ENCODE peak calls at places on chromosomes 2 and 18, in four cellular contexts. One of them, this sample, is unnamed.

GRCh38 chr2:120765911-120766757 is 30.5 kb downstream of the GLI2 start:
- DNase-seq in HCT116: no peak
- DNase-seq in stomach: peak
- DNase-seq in ascending aorta: no peak
- DNase-seq in this sample: no peak

GRCh38 chr2:175904035-175904434 is 98.0 kb downstream of the LNPK start:
- DNase-seq in HCT116: no peak
- DNase-seq in stomach: no peak
- DNase-seq in ascending aorta: no peak
- DNase-seq in this sample: no peak

GRCh38 chr18:2180586-2180985 is 390.7 kb downstream of the METTL4 start:
- DNase-seq in HCT116: no peak
- DNase-seq in stomach: no peak
- DNase-seq in ascending aorta: no peak
- DNase-seq in this sample: no peak

GRCh38 chr2:232611559-232612218 is 21.7 kb upstream of the EFHD1 start:
- DNase-seq in HCT116: no peak
- DNase-seq in stomach: peak
- DNase-seq in ascending aorta: no peak
- DNase-seq in this sample: peak

GRCh38 chr18:24010673-24011072 is 3.9 kb upstream of the TTC39C start:
- DNase-seq in HCT116: no peak
- DNase-seq in stomach: no peak
- DNase-seq in ascending aorta: no peak
- DNase-seq in this sample: no peak

GRCh38 chr2:111106720-111107119 is 14.0 kb upstream of the BCL2L11 start:
- DNase-seq in HCT116: no peak
- DNase-seq in stomach: no peak
- DNase-seq in ascending aorta: no peak
- DNase-seq in this sample: no peak

GRCh38 chr2:48711343-48711742 is 44.2 kb downstream of the LHCGR start:
- DNase-seq in HCT116: no peak
- DNase-seq in stomach: no peak
- DNase-seq in ascending aorta: no peak
- DNase-seq in this sample: no peak

GRCh38 chr18:25253136-25253535 is 98.8 kb downstream of the ZNF521 start:
- DNase-seq in HCT116: no peak
- DNase-seq in stomach: no peak
- DNase-seq in ascending aorta: no peak
- DNase-seq in this sample: no peak

GRCh38 chr2:100993294-100993693 is 8.8 kb upstream of the RPL31 start:
- DNase-seq in HCT116: no peak
- DNase-seq in stomach: no peak
- DNase-seq in ascending aorta: no peak
- DNase-seq in this sample: no peak

GRCh38 chr2:5596848-5597247 is 95.3 kb upstream of the SOX11 start:
- DNase-seq in HCT116: no peak
- DNase-seq in stomach: no peak
- DNase-seq in ascending aorta: no peak
- DNase-seq in this sample: no peak

GRCh38 chr2:43511199-43511598 is 84.6 kb downstream of the THADA start:
- DNase-seq in HCT116: no peak
- DNase-seq in stomach: no peak
- DNase-seq in ascending aorta: no peak
- DNase-seq in this sample: no peak

GRCh38 chr18:59054892-59055291 is 84.8 kb upstream of the SEC11C start:
- DNase-seq in HCT116: no peak
- DNase-seq in stomach: peak
- DNase-seq in ascending aorta: peak
- DNase-seq in this sample: no peak

GRCh38 chr2:3314626-3315025 is 63.0 kb downstream of the EIPR1 start:
- DNase-seq in HCT116: no peak
- DNase-seq in stomach: no peak
- DNase-seq in ascending aorta: no peak
- DNase-seq in this sample: no peak

GRCh38 chr2:62344472-62344871 is 148.6 kb downstream of the B3GNT2 start:
- DNase-seq in HCT116: no peak
- DNase-seq in stomach: no peak
- DNase-seq in ascending aorta: no peak
- DNase-seq in this sample: no peak

GRCh38 chr2:40144022-40144421 is 307.9 kb downstream of the SLC8A1 start:
- DNase-seq in HCT116: no peak
- DNase-seq in stomach: no peak
- DNase-seq in ascending aorta: no peak
- DNase-seq in this sample: no peak

GRCh38 chr2:29443627-29444026 is 328.4 kb downstream of the CLIP4 start:
- DNase-seq in HCT116: no peak
- DNase-seq in stomach: no peak
- DNase-seq in ascending aorta: no peak
- DNase-seq in this sample: no peak

GRCh38 chr2:206062724-206063123 is 23.2 kb downstream of the INO80D start:
- DNase-seq in HCT116: no peak
- DNase-seq in stomach: no peak
- DNase-seq in ascending aorta: no peak
- DNase-seq in this sample: no peak

GRCh38 chr2:37652199-37652640 is 19.2 kb downstream of the CDC42EP3 start:
- DNase-seq in HCT116: peak
- DNase-seq in stomach: no peak
- DNase-seq in ascending aorta: no peak
- DNase-seq in this sample: peak

GRCh38 chr2:23414876-23415275 is 29.9 kb downstream of the KLHL29 start:
- DNase-seq in HCT116: no peak
- DNase-seq in stomach: no peak
- DNase-seq in ascending aorta: no peak
- DNase-seq in this sample: no peak

GRCh38 chr2:171266102-171266501 is 105.4 kb upstream of the TLK1 start:
- DNase-seq in HCT116: no peak
- DNase-seq in stomach: no peak
- DNase-seq in ascending aorta: no peak
- DNase-seq in this sample: no peak

GRCh38 chr2:102975996-102976636 is 214.3 kb downstream of the TMEM182 start:
- DNase-seq in HCT116: peak
- DNase-seq in stomach: no peak
- DNase-seq in ascending aorta: no peak
- DNase-seq in this sample: no peak

DNA sequence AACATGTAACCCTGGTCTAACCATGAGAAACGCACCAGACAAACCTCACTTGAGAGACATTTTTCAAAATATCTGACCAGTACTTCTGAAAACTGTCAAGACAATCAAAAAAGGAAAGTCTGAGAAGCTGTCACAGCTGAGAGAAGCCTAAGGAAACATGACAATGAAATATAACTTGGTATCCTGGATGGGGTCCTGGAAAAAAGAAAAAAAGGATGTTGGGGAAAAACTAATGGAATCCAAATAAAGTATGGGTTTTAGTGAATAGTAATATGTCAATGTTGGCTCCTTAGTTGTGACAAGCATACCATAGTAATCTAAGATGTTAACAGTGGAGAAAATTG is 9.3 kb upstream of the TXNDC2 start:
- DNase-seq in HCT116: no peak
- DNase-seq in stomach: no peak
- DNase-seq in ascending aorta: no peak
- DNase-seq in this sample: no peak
- H3K4me3 ChIP-seq in HCT116: no peak
- H3K4me3 ChIP-seq in stomach: peak
- H3K4me3 ChIP-seq in ascending aorta: no peak
- H3K4me3 ChIP-seq in this sample: no peak

DNA sequence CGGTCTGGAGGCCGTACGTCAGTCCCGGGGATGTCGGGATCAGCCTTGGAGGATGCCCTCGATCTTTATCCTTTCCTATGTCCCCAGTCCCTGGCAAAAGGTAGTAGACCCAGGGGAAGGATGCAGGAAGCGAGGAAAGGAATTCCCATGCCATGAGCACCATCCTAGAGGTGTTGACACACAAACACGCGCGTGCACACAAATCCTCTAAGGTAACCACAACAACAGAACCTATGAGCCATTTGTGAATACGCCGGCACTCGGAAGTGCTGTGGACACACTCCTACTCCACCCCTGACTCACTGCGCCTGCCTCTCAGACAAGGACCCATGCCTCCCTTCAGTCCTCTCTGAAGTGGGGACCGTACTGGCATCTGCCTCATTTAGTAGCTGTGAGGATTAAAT is 11.3 kb upstream of the MLPH start:
- DNase-seq in HCT116: no peak
- DNase-seq in stomach: no peak
- DNase-seq in ascending aorta: no peak
- DNase-seq in this sample: no peak
- TF ChIP-seq CTCF in HCT116: no peak
- TF ChIP-seq CTCF in stomach: peak
- TF ChIP-seq CTCF in ascending aorta: no peak
- TF ChIP-seq CTCF in this sample: no peak

DNA sequence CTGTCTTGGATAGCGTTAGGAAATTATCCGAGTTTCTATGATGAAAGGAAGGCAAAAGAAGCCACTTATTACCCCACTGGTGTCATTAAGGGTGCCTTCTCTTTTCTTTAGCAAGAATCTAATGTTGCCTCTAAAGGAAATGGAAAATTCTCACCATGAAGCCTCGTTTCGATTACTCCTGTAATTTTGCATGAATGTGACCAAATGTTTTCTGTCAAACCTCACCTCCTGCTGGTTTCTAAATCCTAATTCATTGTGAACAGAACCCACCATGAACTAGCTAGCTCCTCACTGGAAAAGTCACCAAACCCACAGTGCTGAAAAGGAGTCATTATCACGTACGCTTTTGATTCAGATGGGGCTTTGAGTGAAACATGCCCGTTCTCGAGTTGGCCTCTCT is 119.9 kb downstream of the COPS8 start:
- DNase-seq in HCT116: no peak
- DNase-seq in stomach: no peak
- DNase-seq in ascending aorta: no peak
- DNase-seq in this sample: no peak
- H3K4me3 ChIP-seq in HCT116: no peak
- H3K4me3 ChIP-seq in stomach: no peak
- H3K4me3 ChIP-seq in ascending aorta: no peak
- H3K4me3 ChIP-seq in this sample: no peak

GRCh38 chr2:678964-679363 is 1.8 kb upstream of the TMEM18 start:
- DNase-seq in HCT116: no peak
- DNase-seq in stomach: no peak
- DNase-seq in ascending aorta: no peak
- DNase-seq in this sample: no peak

GRCh38 chr2:675982-676646 is 1.1 kb downstream of the TMEM18 start:
- DNase-seq in HCT116: no peak
- DNase-seq in stomach: no peak
- DNase-seq in ascending aorta: no peak
- DNase-seq in this sample: peak

GRCh38 chr2:676647-677055 is 555 bp downstream of the TMEM18 start:
- DNase-seq in HCT116: peak
- DNase-seq in stomach: peak
- DNase-seq in ascending aorta: peak
- DNase-seq in this sample: peak

GRCh38 chr2:675460-675859 is 1.7 kb downstream of the TMEM18 start:
- DNase-seq in HCT116: no peak
- DNase-seq in stomach: no peak
- DNase-seq in ascending aorta: no peak
- DNase-seq in this sample: no peak

DNA sequence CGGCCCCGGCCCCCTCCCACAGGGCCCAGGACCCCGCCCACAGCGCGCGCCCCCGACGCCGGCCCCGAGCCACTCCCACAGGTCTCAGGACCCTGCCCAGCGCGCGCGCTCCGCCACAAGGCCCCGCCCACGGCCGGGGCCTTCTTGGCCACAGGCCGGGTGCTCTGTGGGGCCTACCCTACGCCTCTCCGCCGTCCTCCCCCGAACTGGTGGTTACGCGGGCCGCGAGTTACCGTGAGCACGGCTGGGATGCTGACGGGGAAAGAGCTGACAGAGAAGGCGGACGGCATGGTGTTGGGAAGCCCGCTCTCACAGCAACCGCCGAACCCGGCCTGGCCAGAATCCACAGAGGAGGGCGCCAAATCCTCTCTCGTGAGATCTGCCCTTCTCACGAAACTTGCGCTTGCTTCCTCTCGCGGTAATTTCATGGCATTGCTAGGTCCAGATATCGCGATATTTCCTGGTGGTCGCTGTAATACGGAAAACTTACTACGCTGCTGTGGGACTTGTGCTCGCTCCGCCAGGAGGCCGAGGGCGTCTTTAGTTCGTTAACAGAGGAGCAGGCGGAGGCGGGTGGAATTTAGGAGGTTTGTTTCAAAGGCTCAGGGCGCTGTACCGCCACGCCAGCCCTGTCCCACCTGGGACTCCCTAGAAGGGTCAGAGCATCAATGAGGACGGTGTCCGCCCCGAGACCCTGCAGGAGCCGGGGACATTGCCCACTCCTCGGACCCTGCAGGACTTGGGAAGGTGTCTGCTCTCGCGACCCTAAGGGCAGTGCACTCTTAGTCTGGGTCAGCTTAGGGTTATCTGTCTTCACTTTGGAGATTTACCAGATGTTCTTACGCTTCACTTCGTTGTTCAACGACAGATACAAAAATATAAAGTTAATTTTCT is at the start of gene TMEM18:
- DNase-seq in HCT116: peak
- DNase-seq in stomach: peak
- DNase-seq in ascending aorta: peak
- DNase-seq in this sample: peak
- TF ChIP-seq CTCF in HCT116: no peak
- TF ChIP-seq CTCF in stomach: peak
- TF ChIP-seq CTCF in ascending aorta: no peak
- TF ChIP-seq CTCF in this sample: no peak

GRCh38 chr2:170207901-170208300 is 30.0 kb downstream of the MYO3B start:
- DNase-seq in HCT116: no peak
- DNase-seq in stomach: no peak
- DNase-seq in ascending aorta: no peak
- DNase-seq in this sample: no peak
- H3K4me3 ChIP-seq in HCT116: no peak
- H3K4me3 ChIP-seq in stomach: no peak
- H3K4me3 ChIP-seq in ascending aorta: no peak
- H3K4me3 ChIP-seq in this sample: no peak

This sample was measured in HFF-Myc.